ENCODE peak calls at places on chromosome 11, in five cellular contexts. I, X, S, C and V are unnamed samples.

GRCh38 chr11:21174781-21175180 is 505.4 kb downstream of the NELL1 start:
- DNase-seq in S (no peak), C (no peak), X (no peak), I (no peak), V (no peak)

GRCh38 chr11:46948378-46949131 is 12.0 kb downstream of the CSTPP1 start:
- DNase-seq in I (no peak), S (peak; percentile 89), X (peak; percentile 75), C (peak; percentile 53), V (no peak)

GRCh38 chr11:41675205-41675604 is 215.8 kb upstream of the LRRC4C start:
- DNase-seq in I (no peak), C (no peak), S (no peak), X (no peak), V (no peak)

GRCh38 chr11:22432331-22433065 is 94.3 kb downstream of the SLC17A6 start:
- DNase-seq in C (no peak), X (peak; percentile 10), S (peak; percentile 58), I (no peak), V (no peak)

GRCh38 chr11:102237096-102237735 is 80.1 kb upstream of the BIRC3 start:
- DNase-seq in I (no peak), C (no peak), S (peak; percentile 72), X (peak; percentile 71), V (no peak)

GRCh38 chr11:10122337-10123197 is 171.5 kb downstream of the SBF2 start:
- DNase-seq in I (no peak), S (peak; percentile 51), X (peak; percentile 43), C (no peak), V (no peak)

GRCh38 chr11:359181-359714 is 10.1 kb upstream of the B4GALNT4 start:
- DNase-seq in X (no peak), I (no peak), S (no peak), C (no peak), V (no peak)

GRCh38 chr11:44994753-44995152 is 44.1 kb upstream of the TP53I11 start:
- DNase-seq in X (no peak), I (no peak), S (no peak), C (no peak), V (no peak)

GRCh38 chr11:72511393-72512047 is 77.2 kb upstream of the CLPB start:
- DNase-seq in S (peak; percentile 31), X (no peak), I (no peak), C (no peak), V (no peak)

GRCh38 chr11:110573411-110573810 is 138.8 kb downstream of the ARHGAP20 start:
- DNase-seq in C (no peak), X (no peak), S (no peak), I (no peak), V (no peak)

GRCh38 chr11:130427581-130428211 is 713 bp downstream of the ADAMTS8 start:
- DNase-seq in X (no peak), I (no peak), S (peak; percentile 58), C (peak; percentile 46), V (no peak)

GRCh38 chr11:88171982-88172381 is 3.3 kb downstream of the RAB38 start:
- DNase-seq in I (no peak), X (no peak), C (no peak), S (no peak), V (no peak)

GRCh38 chr11:70127653-70128434 is 49.7 kb downstream of the ANO1 start:
- DNase-seq in S (no peak), X (no peak), C (no peak), I (no peak), V (no peak)

GRCh38 chr11:78645226-78646202 is 70.8 kb upstream of the NARS2 start:
- DNase-seq in S (peak; percentile 60), X (peak; percentile 70), C (peak; percentile 41), I (peak; percentile 24), V (peak; percentile 25)

GRCh38 chr11:3160252-3161031 is 4.7 kb downstream of the OSBPL5 start:
- DNase-seq in X (peak; percentile 92), C (peak; percentile 94), S (peak; percentile 95), I (peak; percentile 57), V (no peak)

GRCh38 chr11:10490398-10491232 is 35.6 kb downstream of the AMPD3 start:
- DNase-seq in I (peak; percentile 58), C (peak; percentile 95), X (peak; percentile 100), S (peak; percentile 97), V (no peak)

GRCh38 chr11:2137202-2138071 is 1.8 kb downstream of the IGF2 start:
- DNase-seq in S (peak; percentile 52), X (peak; percentile 28), I (peak; percentile 51), C (peak; percentile 95), V (no peak)

GRCh38 chr11:44002191-44003093 is 45.3 kb upstream of the ACCSL start:
- DNase-seq in C (peak; percentile 39), X (no peak), I (no peak), S (no peak), V (no peak)

GRCh38 chr11:117273550-117274289 is 17.4 kb upstream of the BACE1-AS start:
- DNase-seq in I (no peak), C (peak; percentile 82), S (peak; percentile 91), X (peak; percentile 91), V (no peak)

GRCh38 chr11:79314906-79315689 is 125.7 kb downstream of the TENM4 start:
- DNase-seq in S (peak; percentile 14), X (peak; percentile 30), I (no peak), C (no peak), V (no peak)

GRCh38 chr11:36142439-36142838 is 146.8 kb downstream of the COMMD9 start:
- DNase-seq in S (no peak), X (no peak), I (no peak), C (no peak), V (no peak)

GRCh38 chr11:117249571-117249970 is 17.1 kb downstream of the RNF214 start:
- DNase-seq in C (no peak), I (no peak), S (no peak), X (no peak), V (no peak)

GRCh38 chr11:3181722-3182461 is 16.8 kb upstream of the OSBPL5 start:
- DNase-seq in I (no peak), X (no peak), S (no peak), C (no peak), V (no peak)

GRCh38 chr11:1050581-1051355 is 14.2 kb upstream of the MUC6 start:
- DNase-seq in X (peak; percentile 42), C (no peak), I (peak; percentile 40), S (peak; percentile 81), V (peak; percentile 54)

GRCh38 chr11:66686801-66687750 is 9.4 kb upstream of the RBM4B start:
- DNase-seq in C (no peak), X (no peak), S (no peak), I (no peak), V (no peak)

GRCh38 chr11:13055200-13055599 is 46.1 kb downstream of the RASSF10 start:
- DNase-seq in S (no peak), C (no peak), I (no peak), X (no peak), V (no peak)

GRCh38 chr11:14642873-14643696 is 519 bp upstream of the PDE3B start:
- DNase-seq in I (no peak), C (no peak), X (no peak), S (no peak), V (no peak)

GRCh38 chr11:124938206-124938765 is 2.4 kb upstream of the HEPACAM start:
- DNase-seq in S (peak; percentile 72), C (no peak), I (no peak), X (peak; percentile 46), V (no peak)

GRCh38 chr11:907668-908067 is 2.9 kb downstream of the CHID1 start:
- DNase-seq in C (no peak), X (no peak), S (no peak), I (no peak), V (no peak)

GRCh38 chr11:19879309-19880087 is 166.9 kb downstream of the NAV2 start:
- DNase-seq in S (no peak), I (no peak), X (no peak), C (no peak), V (no peak)

GRCh38 chr11:113082501-113082900 is 121.3 kb downstream of the NCAM1 start:
- DNase-seq in I (no peak), C (no peak), S (no peak), X (no peak), V (no peak)

GRCh38 chr11:11731311-11732083 is 109.7 kb upstream of the GALNT18 start:
- DNase-seq in C (no peak), I (no peak), S (peak; percentile 85), X (peak; percentile 83), V (no peak)

GRCh38 chr11:55719608-55720160 is 53.6 kb upstream of the OR5D13 start:
- DNase-seq in C (no peak), I (no peak), S (peak; percentile 16), X (peak; percentile 4), V (no peak)

GRCh38 chr11:91960770-91961169 is 263.8 kb upstream of the FAT3 start:
- DNase-seq in S (no peak), I (no peak), C (no peak), X (no peak), V (no peak)

GRCh38 chr11:27678242-27678641 is 22.0 kb downstream of the BDNF start:
- DNase-seq in I (no peak), C (peak; percentile 44), S (peak; percentile 62), X (no peak), V (no peak)

GRCh38 chr11:16059332-16059731 is 297.0 kb downstream of the SOX6 start:
- DNase-seq in I (no peak), C (no peak), S (no peak), X (no peak), V (no peak)

GRCh38 chr11:71473793-71474080 is 20.7 kb downstream of the NADSYN1 start:
- DNase-seq in C (no peak), I (no peak), S (no peak), X (no peak), V (no peak)

GRCh38 chr11:95222817-95223216 is 8.2 kb downstream of the SESN3 start:
- DNase-seq in S (no peak), C (no peak), X (no peak), I (no peak), V (no peak)

GRCh38 chr11:27656806-27657483 is 43.3 kb downstream of the BDNF start:
- DNase-seq in I (no peak), X (no peak), C (no peak), S (no peak), V (no peak)

GRCh38 chr11:63680842-63681207 is 475 bp upstream of the RTN3 start:
- DNase-seq in X (peak; percentile 44), I (no peak), S (peak; percentile 30), C (no peak), V (no peak)